ENCODE peak calls at places on chromosome 3, in seven cellular contexts. T, W, P, G, I, E and D are unnamed samples.

GRCh38 chr3:149879872-149880271 is 66.9 kb downstream of the RNF13 start:
- DNase-seq in T (peak; percentile 75), W (peak; percentile 81), P (no peak), G (peak; percentile 61), I (peak; percentile 39), E (peak; percentile 78), D (peak; percentile 67)

GRCh38 chr3:13420817-13421755 is 964 bp upstream of the NUP210 start:
- DNase-seq in T (no peak), W (no peak), P (no peak), G (no peak), I (no peak), E (no peak), D (no peak)

GRCh38 chr3:99515-99914 is 97.0 kb upstream of the CHL1 start:
- DNase-seq in T (no peak), W (no peak), P (no peak), G (no peak), I (no peak), E (peak; percentile 4), D (no peak)

GRCh38 chr3:17456036-17456435 is 286.4 kb downstream of the TBC1D5 start:
- DNase-seq in T (no peak), W (no peak), P (no peak), G (no peak), I (no peak), E (no peak), D (no peak)

GRCh38 chr3:101464235-101464634 is 48.8 kb downstream of the SENP7 start:
- DNase-seq in T (no peak), W (no peak), P (no peak), G (no peak), I (no peak), E (no peak), D (no peak)

GRCh38 chr3:135655328-135655727 is 310.2 kb upstream of the PPP2R3A start:
- DNase-seq in T (no peak), W (no peak), P (no peak), G (no peak), I (no peak), E (no peak), D (no peak)

GRCh38 chr3:30493912-30494311 is 112.5 kb upstream of the TGFBR2 start:
- DNase-seq in T (no peak), W (no peak), P (no peak), G (peak; percentile 43), I (peak; percentile 85), E (no peak), D (peak; percentile 68)

GRCh38 chr3:10017636-10018292 is 8.5 kb upstream of the FANCD2 start:
- DNase-seq in T (no peak), W (no peak), P (no peak), G (no peak), I (peak; percentile 87), E (no peak), D (peak; percentile 39)

GRCh38 chr3:123618768-123619484 is 34.1 kb upstream of the HACD2 start:
- DNase-seq in T (no peak), W (peak; percentile 76), P (no peak), G (peak; percentile 56), I (peak; percentile 77), E (peak; percentile 36), D (peak; percentile 88)

DNA sequence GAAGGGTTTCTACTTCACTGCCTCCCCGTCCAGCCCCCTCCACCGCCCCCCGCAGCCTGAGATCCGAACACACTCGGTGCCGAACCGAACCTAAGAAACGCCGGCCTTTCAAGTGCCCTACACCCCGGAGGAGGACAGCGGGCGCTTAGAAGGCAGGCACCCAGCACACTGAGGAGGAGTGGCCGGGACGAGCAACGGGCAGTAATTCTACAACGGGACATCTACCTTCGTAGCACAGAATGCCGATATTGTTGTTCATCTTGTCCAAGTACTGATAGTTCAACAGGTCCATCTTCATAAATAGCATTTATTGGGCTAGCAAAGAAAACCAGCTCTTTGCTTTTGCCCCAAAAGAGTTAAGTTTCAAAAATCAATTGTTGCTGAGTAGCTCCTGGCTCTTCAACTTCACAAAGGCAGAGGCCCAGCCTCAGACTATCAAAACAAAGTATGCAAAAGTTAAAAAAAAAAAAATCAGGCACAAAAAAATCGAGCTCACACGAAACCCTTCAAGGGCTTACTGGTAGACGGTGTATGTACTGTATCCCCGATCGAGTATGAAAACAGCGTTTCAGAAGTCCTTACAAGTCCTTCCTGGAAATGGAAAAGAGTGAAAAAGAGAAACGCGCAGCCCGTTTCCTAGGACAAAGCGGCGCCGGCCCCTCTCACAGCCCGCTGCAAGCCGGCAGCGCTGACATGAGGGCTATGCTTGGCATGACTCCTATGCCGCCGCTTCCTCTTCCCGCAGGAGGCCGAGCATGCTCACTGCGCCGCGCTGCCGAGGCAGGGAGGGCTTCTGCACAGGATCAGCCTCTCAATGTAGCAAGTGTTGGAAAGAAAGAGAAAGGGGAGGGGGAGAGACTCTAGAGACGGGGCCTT is at the start of gene VGLL4:
- DNase-seq in T (peak; percentile 88), W (peak; percentile 88), P (no peak), G (peak; percentile 89), I (peak; percentile 83), E (peak; percentile 85), D (peak; percentile 85)
- TF ChIP-seq CTCF in T (no peak), W (no peak), P (peak; percentile 6), G (peak; percentile 2), I (no peak), E (no peak), D (no peak)

DNA sequence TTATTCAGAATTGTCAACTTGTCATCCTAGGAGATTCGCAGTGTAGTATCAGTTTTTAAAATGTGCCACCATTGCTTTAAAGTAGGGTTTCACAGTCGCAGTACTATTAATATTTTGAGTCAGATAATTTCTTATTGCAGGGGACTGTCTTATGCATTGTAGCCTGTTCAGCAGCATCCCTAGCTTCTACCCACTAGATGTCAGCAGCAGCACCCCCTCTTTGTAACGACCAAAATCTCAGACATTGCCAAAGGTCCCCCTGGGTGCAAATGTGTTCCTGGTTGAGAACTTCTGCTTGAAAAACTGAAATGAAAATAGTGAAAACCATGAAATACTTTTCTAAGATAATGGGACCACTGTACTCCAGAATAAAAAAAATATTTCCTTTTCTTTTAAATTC is 474.8 kb downstream of the CNTN3 start:
- DNase-seq in T (no peak), W (no peak), P (no peak), G (no peak), I (peak; percentile 4), E (no peak), D (no peak)
- TF ChIP-seq CTCF in T (no peak), W (no peak), P (peak; percentile 12), G (no peak), I (peak; percentile 13), E (no peak), D (no peak)

DNA sequence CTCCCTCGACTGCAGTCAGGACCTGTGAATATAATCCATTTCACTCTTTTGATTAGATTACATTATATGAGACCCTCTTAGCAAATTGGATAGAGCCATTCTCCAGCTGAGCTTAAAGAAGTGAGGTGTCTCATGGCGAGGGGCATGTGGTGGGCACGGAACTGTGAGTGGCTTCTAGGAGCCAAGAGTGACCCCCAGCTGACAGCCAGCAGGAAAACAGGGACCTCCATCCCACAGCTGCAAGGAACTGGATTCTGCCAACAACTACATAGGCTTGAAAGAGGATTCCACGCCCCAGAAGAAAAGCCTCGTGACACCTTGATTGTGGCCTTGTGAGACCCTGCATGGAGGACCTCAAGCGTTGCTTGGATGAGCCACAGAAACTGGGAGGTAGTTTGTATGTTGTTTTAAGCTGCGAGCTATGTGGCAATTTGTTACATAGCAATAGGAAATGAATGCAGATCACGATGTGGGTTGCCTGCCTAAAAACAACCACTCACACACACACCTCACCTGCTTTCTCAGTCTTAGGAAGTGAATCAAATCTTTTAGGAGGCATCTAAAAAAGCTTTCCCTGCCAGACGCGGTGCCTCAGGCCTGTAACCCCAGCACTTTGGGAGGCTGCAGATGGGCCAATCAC is 84.2 kb upstream of the BHLHE40 start:
- DNase-seq in T (no peak), W (no peak), P (no peak), G (no peak), I (no peak), E (no peak), D (no peak)
- TF ChIP-seq CTCF in T (no peak), W (no peak), P (no peak), G (no peak), I (no peak), E (no peak), D (no peak)

GRCh38 chr3:157763644-157764043 is 260.4 kb upstream of the VEPH1 start:
- DNase-seq in T (no peak), W (no peak), P (no peak), G (no peak), I (no peak), E (no peak), D (no peak)

GRCh38 chr3:157767602-157768001 is 264.4 kb upstream of the VEPH1 start:
- DNase-seq in T (no peak), W (no peak), P (no peak), G (no peak), I (no peak), E (no peak), D (peak; percentile 39)

GRCh38 chr3:157769378-157769777 is 266.2 kb upstream of the VEPH1 start:
- DNase-seq in T (no peak), W (no peak), P (no peak), G (no peak), I (no peak), E (no peak), D (no peak)
- TF ChIP-seq CTCF in T (no peak), W (no peak), P (no peak), G (no peak), I (no peak), E (peak; percentile 18), D (no peak)

DNA sequence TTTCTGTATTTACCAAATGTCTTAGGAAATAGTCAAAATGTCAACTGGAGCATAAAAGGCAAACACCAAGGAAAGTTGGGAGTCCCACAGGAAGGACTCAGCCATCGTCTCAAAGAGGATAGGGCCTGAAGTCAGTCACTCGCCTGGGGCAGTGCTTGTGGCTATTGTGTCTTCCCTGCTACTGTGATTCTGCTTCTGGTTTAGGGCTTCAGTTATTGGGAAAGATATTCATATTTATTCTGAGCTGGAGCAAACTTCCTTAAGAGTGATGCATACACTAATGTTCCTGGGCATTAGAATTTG is 118.1 kb downstream of the EDEM1 start:
- DNase-seq in T (no peak), W (no peak), P (no peak), G (no peak), I (no peak), E (no peak), D (no peak)
- TF ChIP-seq CTCF in T (no peak), W (no peak), P (no peak), G (no peak), I (no peak), E (no peak), D (no peak)

GRCh38 chr3:45343947-45344346 is 44.4 kb upstream of the LARS2 start:
- DNase-seq in T (no peak), W (no peak), P (no peak), G (no peak), I (no peak), E (peak; percentile 12), D (peak; percentile 34)
- TF ChIP-seq CTCF in T (no peak), W (no peak), P (no peak), G (no peak), I (no peak), E (peak; percentile 21), D (no peak)

GRCh38 chr3:72977060-72977459 is 19.6 kb upstream of the PPP4R2 start:
- DNase-seq in T (no peak), W (no peak), P (no peak), G (no peak), I (no peak), E (no peak), D (peak; percentile 51)
- TF ChIP-seq CTCF in T (peak; percentile 41), W (peak; percentile 12), P (no peak), G (no peak), I (no peak), E (peak; percentile 18), D (no peak)

GRCh38 chr3:181696641-181697230 is 15.0 kb upstream of the SOX2 start:
- DNase-seq in T (no peak), W (no peak), P (no peak), G (no peak), I (no peak), E (no peak), D (no peak)
- TF ChIP-seq CTCF in T (no peak), W (no peak), P (no peak), G (no peak), I (no peak), E (no peak), D (no peak)

GRCh38 chr3:138567403-138567802 is 26.7 kb downstream of the CEP70 start:
- DNase-seq in T (no peak), W (no peak), P (no peak), G (no peak), I (no peak), E (no peak), D (no peak)
- TF ChIP-seq CTCF in T (no peak), W (no peak), P (no peak), G (no peak), I (peak; percentile 7), E (no peak), D (no peak)